ENCODE peak calls at places on chromosomes 1 and 21, in nine cellular contexts. H, M, Y, U, X, S, L, K and F are unnamed samples.

GRCh38 chr21:42837421-42838211 is 41.7 kb downstream of the WDR4 start:
- DNase-seq in X (peak), M (no peak), H (no peak), Y (no peak), U (no peak), L (no peak), K (no peak), S (no peak), F (no peak)

GRCh38 chr1:225554216-225554812 is 98.6 kb downstream of the ENAH start:
- DNase-seq in M (no peak), U (no peak), S (no peak), K (no peak), Y (no peak), H (peak), X (peak), L (peak), F (no peak)

GRCh38 chr1:159936284-159936904 is 9.0 kb downstream of the IGSF9 start:
- DNase-seq in U (peak), Y (peak), S (no peak), L (peak), M (peak), X (peak), H (peak), K (no peak), F (no peak)

GRCh38 chr21:40324389-40324788 is 457.2 kb downstream of the PCP4 start:
- DNase-seq in U (no peak), H (no peak), S (no peak), X (no peak), L (no peak), Y (no peak), M (no peak), K (no peak), F (no peak)

GRCh38 chr1:41380979-41381690 is 19.9 kb downstream of the FOXO6 start:
- DNase-seq in H (no peak), S (no peak), Y (peak), X (no peak), L (peak), U (no peak), M (no peak), K (peak), F (no peak)

GRCh38 chr1:39886757-39887231 is 3.5 kb upstream of the TRIT1 start:
- DNase-seq in M (no peak), S (no peak), H (no peak), Y (no peak), L (no peak), X (no peak), K (no peak), U (peak), F (no peak)

GRCh38 chr1:186785503-186785902 is 43.2 kb upstream of the PLA2G4A start:
- DNase-seq in L (no peak), H (no peak), X (no peak), Y (no peak), M (no peak), S (no peak), K (no peak), U (no peak), F (no peak)

GRCh38 chr1:225699336-225699735 is 46.4 kb upstream of the ENAH start:
- DNase-seq in U (no peak), K (no peak), X (no peak), H (peak), S (no peak), L (no peak), M (no peak), Y (no peak), F (no peak)

GRCh38 chr1:25991937-25992688 is 5.8 kb downstream of the PAFAH2 start:
- DNase-seq in M (no peak), L (no peak), K (no peak), U (no peak), S (no peak), H (no peak), X (no peak), Y (no peak), F (no peak)

GRCh38 chr1:33388989-33389771 is 41.7 kb downstream of the PHC2 start:
- DNase-seq in U (no peak), X (no peak), Y (no peak), L (no peak), H (no peak), S (no peak), K (no peak), M (no peak), F (no peak)

GRCh38 chr1:26278835-26279597 is 870 bp upstream of the SH3BGRL3 start:
- DNase-seq in X (no peak), S (no peak), U (peak), M (no peak), K (peak), H (peak), L (peak), Y (no peak), F (no peak)

GRCh38 chr1:29736582-29737188 is 500.4 kb downstream of the PTPRU start:
- DNase-seq in X (no peak), K (no peak), Y (no peak), U (peak), S (no peak), M (no peak), H (peak), L (peak), F (no peak)

GRCh38 chr1:56715161-56715560 is 70.0 kb downstream of the PRKAA2 start:
- DNase-seq in X (no peak), S (no peak), U (no peak), Y (no peak), L (no peak), K (no peak), H (no peak), M (no peak), F (no peak)

GRCh38 chr1:226487921-226488320 is 60.6 kb upstream of the STUM start:
- DNase-seq in L (no peak), Y (no peak), S (no peak), M (no peak), U (no peak), H (no peak), X (no peak), K (no peak), F (no peak)

GRCh38 chr1:109248797-109249629 is at the start of gene CELSR2:
- DNase-seq in M (peak), L (no peak), Y (peak), X (peak), U (peak), K (peak), S (peak), H (peak), F (no peak)

GRCh38 chr1:147491098-147491497 is 50.2 kb upstream of the BCL9 start:
- DNase-seq in X (no peak), H (no peak), M (no peak), U (no peak), K (no peak), S (no peak), Y (no peak), L (no peak), F (no peak)

GRCh38 chr1:35433714-35434113 is 123.5 kb downstream of the KIAA0319L start:
- DNase-seq in U (no peak), K (no peak), S (no peak), M (no peak), X (no peak), Y (no peak), L (no peak), H (no peak), F (no peak)